ENCODE peak calls at places on chromosomes 3 and 15, in seven cellular contexts. Z is AG08396; E is stimulated activated CD4-positive, alpha-beta T cell treated with anti-CD3 and anti-CD28 coated beads, Interleukin-2, amount 100 ng/mL, for 48 hours; N is RWPE1; S is mesothelial cell of epicardium; C is AG09319; U is small intestine. M is an unnamed sample.

GRCh38 chr3:143442761-143443477 is 323.3 kb downstream of the CHST2 start:
- DNase-seq in U (no peak), S (no peak), E (no peak), Z (no peak), N (no peak), C (no peak), M (no peak)

GRCh38 chr15:37102315-37103021 is 2.1 kb upstream of the MEIS2 start:
- DNase-seq in U (peak), E (no peak), S (no peak), N (no peak), Z (peak), C (no peak), M (peak)

GRCh38 chr3:54134713-54135112 is 12.4 kb downstream of the CACNA2D3 start:
- DNase-seq in C (no peak), U (no peak), N (no peak), E (no peak), Z (no peak), S (no peak), M (no peak)

GRCh38 chr15:35168464-35168863 is 83.4 kb upstream of the NANOGP8 start:
- DNase-seq in Z (peak), U (no peak), N (peak), C (no peak), E (no peak), S (no peak), M (no peak)

GRCh38 chr3:128492353-128493220 is at the start of gene GATA2:
- DNase-seq in S (no peak), N (no peak), E (peak), U (no peak), Z (no peak), C (no peak), M (peak)

GRCh38 chr15:31023841-31024240 is 32.4 kb upstream of the MTMR10 start:
- DNase-seq in U (no peak), N (peak), C (no peak), E (no peak), S (no peak), Z (no peak), M (no peak)

GRCh38 chr15:88069561-88069960 is 187.0 kb downstream of the NTRK3 start:
- DNase-seq in Z (no peak), S (no peak), U (no peak), N (no peak), C (no peak), E (no peak), M (no peak)

GRCh38 chr3:170585937-170586310 is at the start of gene SLC7A14:
- DNase-seq in U (no peak), E (no peak), Z (peak), N (no peak), S (no peak), C (no peak), M (no peak)

GRCh38 chr15:90650117-90650955 is 66.8 kb upstream of the BLM start:
- DNase-seq in S (no peak), Z (no peak), U (no peak), C (no peak), N (no peak), E (no peak), M (no peak)

GRCh38 chr15:38564557-38565286 is at the start of gene RASGRP1:
- DNase-seq in U (peak), N (peak), Z (peak), S (peak), E (peak), C (no peak), M (no peak)

GRCh38 chr15:70212288-70212962 is 114.7 kb upstream of the TLE3 start:
- DNase-seq in C (no peak), U (no peak), S (no peak), E (no peak), N (no peak), Z (no peak), M (no peak)

GRCh38 chr15:92812271-92812670 is 87.9 kb upstream of the CHD2 start:
- DNase-seq in U (peak), E (no peak), C (no peak), Z (no peak), N (no peak), S (no peak), M (no peak)

GRCh38 chr3:134381048-134381447 is 6.8 kb upstream of the AMOTL2 start:
- DNase-seq in S (no peak), Z (no peak), U (no peak), C (no peak), N (no peak), E (no peak), M (no peak)

GRCh38 chr3:126418661-126419131 is 24.0 kb downstream of the CFAP100 start:
- DNase-seq in N (no peak), E (no peak), S (no peak), C (no peak), Z (no peak), U (no peak), M (no peak)

GRCh38 chr15:64315136-64315661 is 40.8 kb downstream of the CSNK1G1 start:
- DNase-seq in N (no peak), U (no peak), C (no peak), Z (no peak), E (no peak), S (no peak), M (no peak)

GRCh38 chr3:121488628-121489027 is 57.2 kb downstream of the POLQ start:
- DNase-seq in U (peak), C (no peak), N (peak), E (no peak), S (no peak), Z (no peak), M (no peak)